ENCODE peak calls at places on chromosomes 4 and X, in nine cellular contexts. E, W, G, P, J, M, H, L and U are unnamed samples.

GRCh38 chrX:68204639-68205038 is 228.7 kb downstream of the OPHN1 start:
- DNase-seq in H (no peak), M (no peak), W (no peak), P (no peak), J (no peak), E (no peak), L (no peak), G (no peak), U (no peak)

GRCh38 chr4:183240581-183241321 is 79.3 kb downstream of the CLDN22 start:
- DNase-seq in P (peak; percentile 59), M (no peak), H (no peak), J (no peak), W (no peak), G (no peak), E (no peak), L (no peak), U (peak; percentile 56)

GRCh38 chr4:73860175-73860574 is 7.1 kb downstream of the PF4V1 start:
- DNase-seq in P (peak; percentile 71), H (no peak), W (no peak), E (no peak), G (no peak), L (no peak), M (no peak), J (no peak), U (no peak)

GRCh38 chrX:110284159-110284558 is 33.7 kb downstream of the AMMECR1 start:
- DNase-seq in J (no peak), L (no peak), G (no peak), E (no peak), M (no peak), W (peak; percentile 86), P (peak; percentile 90), H (no peak), U (no peak)

GRCh38 chr4:72006576-72006975 is 25.2 kb upstream of the NPFFR2 start:
- DNase-seq in W (peak; percentile 81), P (peak; percentile 89), M (no peak), E (no peak), G (no peak), L (no peak), J (no peak), H (no peak), U (no peak)

GRCh38 chr4:169070895-169071218 is 60.8 kb upstream of the CBR4 start:
- DNase-seq in J (no peak), H (peak; percentile 84), E (no peak), P (peak; percentile 79), L (no peak), W (peak; percentile 34), M (peak; percentile 64), G (no peak), U (peak; percentile 70)

GRCh38 chr4:112170451-112170993 is 25.3 kb downstream of the FAM241A start:
- DNase-seq in E (no peak), M (no peak), J (no peak), P (peak; percentile 92), H (no peak), L (no peak), W (peak; percentile 86), G (no peak), U (no peak)

GRCh38 chrX:104697264-104697663 is 131.3 kb downstream of the IL1RAPL2 start:
- DNase-seq in M (no peak), L (no peak), J (no peak), H (no peak), E (no peak), W (no peak), G (no peak), P (peak; percentile 16), U (no peak)

GRCh38 chr4:20773144-20773997 is 73.1 kb downstream of the PACRGL start:
- DNase-seq in L (peak; percentile 0), H (peak; percentile 73), G (peak; percentile 40), J (peak; percentile 69), M (peak; percentile 46), E (peak; percentile 61), P (peak; percentile 66), W (peak; percentile 54), U (peak; percentile 45)

GRCh38 chrX:12115377-12115776 is 22.9 kb upstream of the FRMPD4 start:
- DNase-seq in W (no peak), G (no peak), E (no peak), M (no peak), J (no peak), P (peak; percentile 10), L (no peak), H (peak; percentile 46), U (no peak)

GRCh38 chrX:118973389-118974087 is 880 bp upstream of the LONRF3 start:
- DNase-seq in L (no peak), H (no peak), P (no peak), M (no peak), G (no peak), W (no peak), E (no peak), J (no peak), U (peak; percentile 32)